ENCODE peak calls at places on chromosomes 11 and 22, in six cellular contexts. J is choroid plexus epithelial cell, E is A549, V is type B pancreatic cell, O is fibroblast of villous mesenchyme, D is tibial nerve. R is an unnamed sample.

GRCh38 chr11:110000045-110000502 is 93.1 kb upstream of the ZC3H12C start:
- DNase-seq in J (peak; percentile 95), E (peak; percentile 38), V (no peak), O (peak; percentile 84), D (no peak), R (no peak)

GRCh38 chr22:19960491-19961200 is 19.0 kb upstream of the TXNRD2 start:
- DNase-seq in J (no peak), E (no peak), V (no peak), O (no peak), D (no peak), R (no peak)

GRCh38 chr22:36339171-36340065 is 48.3 kb downstream of the MYH9 start:
- DNase-seq in J (peak; percentile 70), E (no peak), V (no peak), O (peak; percentile 57), D (no peak), R (no peak)

GRCh38 chr11:67056267-67056639 is 394 bp upstream of the RHOD start:
- DNase-seq in J (no peak), E (no peak), V (no peak), O (no peak), D (no peak), R (no peak)

GRCh38 chr22:17430298-17430900 is 61.1 kb downstream of the CECR2 start:
- DNase-seq in J (peak; percentile 95), E (no peak), V (no peak), O (peak; percentile 11), D (no peak), R (no peak)

GRCh38 chr11:108931168-108931567 is 266.3 kb downstream of the DDX10 start:
- DNase-seq in J (no peak), E (no peak), V (no peak), O (no peak), D (no peak), R (no peak)

GRCh38 chr11:130592056-130592455 is 143.6 kb downstream of the ADAMTS15 start:
- DNase-seq in J (no peak), E (no peak), V (no peak), O (no peak), D (no peak), R (no peak)

GRCh38 chr11:92651159-92651558 is 318.3 kb upstream of the MTNR1B start:
- DNase-seq in J (no peak), E (no peak), V (no peak), O (no peak), D (no peak), R (no peak)

GRCh38 chr22:34236527-34236926 is 316.3 kb upstream of the LARGE1 start:
- DNase-seq in J (no peak), E (no peak), V (no peak), O (no peak), D (no peak), R (no peak)

GRCh38 chr11:10604340-10604748 is 35.9 kb upstream of the LYVE1 start:
- DNase-seq in J (peak; percentile 76), E (no peak), V (no peak), O (peak; percentile 87), D (peak; percentile 38), R (no peak)

GRCh38 chr11:64028398-64029115 is 7.2 kb upstream of the FLRT1 start:
- DNase-seq in J (peak; percentile 47), E (no peak), V (no peak), O (peak; percentile 24), D (no peak), R (no peak)

GRCh38 chr11:131829725-131830124 is 459.3 kb downstream of the NTM start:
- DNase-seq in J (no peak), E (no peak), V (no peak), O (no peak), D (no peak), R (no peak)

GRCh38 chr22:17536269-17536668 is 27.0 kb upstream of the SLC25A18 start:
- DNase-seq in J (no peak), E (no peak), V (no peak), O (no peak), D (no peak), R (no peak)

GRCh38 chr22:48871176-48871840 is 956.4 kb downstream of the BRD1 start:
- DNase-seq in J (no peak), E (no peak), V (no peak), O (no peak), D (no peak), R (no peak)

GRCh38 chr11:120974466-120974865 is 49.4 kb upstream of the TBCEL start:
- DNase-seq in J (no peak), E (no peak), V (no peak), O (no peak), D (no peak), R (no peak)

GRCh38 chr11:79273781-79274180 is 167.0 kb downstream of the TENM4 start:
- DNase-seq in J (no peak), E (no peak), V (no peak), O (no peak), D (no peak), R (no peak)

GRCh38 chr11:19979519-19979845 is 180.8 kb downstream of the DBX1 start:
- DNase-seq in J (no peak), E (no peak), V (no peak), O (no peak), D (no peak), R (no peak)

GRCh38 chr11:23725752-23726151 is 771.1 kb upstream of the LUZP2 start:
- DNase-seq in J (peak; percentile 86), E (no peak), V (no peak), O (no peak), D (no peak), R (no peak)

GRCh38 chr22:35656284-35656752 is 8.1 kb downstream of the APOL6 start:
- DNase-seq in J (peak; percentile 35), E (no peak), V (no peak), O (peak; percentile 93), D (no peak), R (no peak)

GRCh38 chr11:14073821-14074529 is 111.5 kb downstream of the SPON1 start:
- DNase-seq in J (no peak), E (no peak), V (no peak), O (no peak), D (no peak), R (no peak)

GRCh38 chr11:93921695-93922468 is 71.5 kb upstream of the VSTM5 start:
- DNase-seq in J (peak; percentile 84), E (peak; percentile 30), V (no peak), O (peak; percentile 74), D (no peak), R (no peak)

GRCh38 chr11:124864176-124864891 is 898 bp upstream of the ROBO3 start:
- DNase-seq in J (no peak), E (no peak), V (peak; percentile 44), O (no peak), D (no peak), R (no peak)

GRCh38 chr11:124864892-124865180 is 396 bp upstream of the ROBO3 start:
- DNase-seq in J (no peak), E (no peak), V (peak; percentile 52), O (no peak), D (no peak), R (no peak)

GRCh38 chr11:124865902-124866851 is 945 bp downstream of the ROBO3 start:
- DNase-seq in J (peak; percentile 34), E (peak; percentile 64), V (no peak), O (peak; percentile 37), D (no peak), R (no peak)

GRCh38 chr11:124863826-124864165 is 1.4 kb upstream of the ROBO3 start:
- DNase-seq in J (no peak), E (no peak), V (peak; percentile 67), O (no peak), D (no peak), R (no peak)

GRCh38 chr11:124865181-124865901 is at the start of gene ROBO3:
- DNase-seq in J (no peak), E (no peak), V (peak; percentile 63), O (no peak), D (no peak), R (no peak)
- TF ChIP-seq CTCF in J (no peak), E (no peak), V (no peak), O (no peak), D (no peak), R (no peak)

DNA sequence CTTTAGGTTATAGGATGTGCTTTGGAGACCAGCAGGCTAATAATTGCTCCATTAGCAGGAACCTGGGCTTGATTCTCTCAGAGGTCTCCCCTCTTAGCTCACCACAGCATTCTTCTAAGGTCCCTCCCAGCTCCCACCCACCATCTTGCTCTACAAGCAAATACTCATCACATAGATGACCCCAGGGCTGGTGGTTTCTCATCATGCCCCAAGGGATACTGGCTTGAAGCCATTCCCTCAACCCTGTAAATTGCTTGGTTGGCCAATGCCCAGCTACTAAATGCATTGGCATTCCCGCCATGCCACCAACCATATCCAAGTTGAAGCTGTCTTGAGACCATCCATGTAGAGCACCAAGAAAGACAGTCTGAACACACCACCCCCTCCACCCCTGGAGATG is 130.2 kb upstream of the NCAM1 start:
- DNase-seq in J (no peak), E (no peak), V (no peak), O (no peak), D (no peak), R (no peak)
- TF ChIP-seq CTCF in J (no peak), E (no peak), V (no peak), O (no peak), D (no peak), R (no peak)

DNA sequence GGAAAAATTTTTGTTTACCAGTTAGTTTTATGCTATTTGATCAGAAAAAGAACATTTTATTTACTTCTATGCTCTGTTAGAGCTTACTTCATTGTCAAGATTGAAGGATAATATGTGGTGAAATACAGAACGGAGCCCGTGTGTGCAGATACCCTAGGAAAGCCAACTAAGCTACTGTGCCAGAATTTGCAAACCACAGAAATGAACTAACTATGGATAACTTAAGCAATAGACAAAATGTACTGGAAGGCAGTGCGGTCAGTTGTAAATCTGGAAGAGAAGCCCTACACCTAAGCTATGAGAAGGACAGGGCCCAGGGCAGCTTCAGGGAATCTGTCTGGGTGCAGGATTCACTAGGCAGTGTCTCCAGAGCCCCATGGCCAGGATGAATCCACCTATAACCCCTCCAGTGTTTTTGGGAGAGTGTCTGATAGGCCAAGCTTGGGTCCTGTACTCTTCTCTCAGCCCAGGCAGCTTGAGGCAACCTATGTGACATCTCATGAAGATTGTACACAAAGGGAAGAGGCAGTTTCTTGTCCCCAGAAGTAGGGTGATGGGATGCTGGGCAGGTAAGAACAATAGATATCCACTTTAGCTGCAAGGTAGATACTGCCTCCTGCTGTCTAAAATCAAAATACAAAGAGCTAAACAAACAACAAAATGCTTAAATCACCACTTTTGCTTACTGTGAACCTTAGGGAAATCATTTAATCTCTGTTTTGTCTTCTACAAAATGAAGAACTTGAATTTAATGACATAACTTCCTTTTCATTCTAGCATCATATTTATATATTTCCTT is 12.1 kb downstream of the MMP7 start:
- DNase-seq in J (no peak), E (no peak), V (no peak), O (no peak), D (no peak), R (no peak)
- TF ChIP-seq CTCF in J (peak; percentile 27), E (no peak), V (no peak), O (no peak), D (no peak), R (no peak)

GRCh38 chr11:58924230-58924629 is 15.1 kb upstream of the GLYATL1 start:
- DNase-seq in J (no peak), E (no peak), V (no peak), O (no peak), D (no peak), R (no peak)

GRCh38 chr11:58926251-58926650 is 13.0 kb upstream of the GLYATL1 start:
- DNase-seq in J (no peak), E (no peak), V (no peak), O (no peak), D (no peak), R (no peak)

GRCh38 chr11:58921778-58922390 is 17.4 kb upstream of the GLYATL1 start:
- DNase-seq in J (no peak), E (no peak), V (no peak), O (no peak), D (no peak), R (no peak)

GRCh38 chr11:58922475-58922874 is 16.8 kb upstream of the GLYATL1 start:
- DNase-seq in J (no peak), E (no peak), V (no peak), O (no peak), D (no peak), R (no peak)

GRCh38 chr11:58923300-58923788 is 15.9 kb upstream of the GLYATL1 start:
- DNase-seq in J (peak; percentile 35), E (no peak), V (no peak), O (peak; percentile 17), D (no peak), R (no peak)
- TF ChIP-seq CTCF in J (peak; percentile 38), E (peak; percentile 43), V (peak; percentile 60), O (peak; percentile 13), D (no peak), R (no peak)